ENCODE peak calls at places on chromosomes 4 and X, in five cellular contexts. O is effector memory CD8-positive, alpha-beta T cell; G is head of caudate nucleus; P is effector CD4-positive, alpha-beta T cell; C is stimulated activated CD4-positive, alpha-beta T cell treated with anti-CD3 and anti-CD28 coated beads, Interleukin-15, amount 100 ng/mL, for 1 hour. B is an unnamed sample.

GRCh38 chrX:74797338-74797887 is 127.8 kb downstream of the NEXMIF start:
- DNase-seq in P (no peak), G (no peak), C (no peak), O (no peak), B (no peak)

GRCh38 chr4:22170353-22170752 is 221.8 kb upstream of the KCNIP4 start:
- DNase-seq in P (no peak), C (no peak), G (no peak), O (no peak), B (no peak)

GRCh38 chr4:59881632-59882031 is 1318.5 kb upstream of the ADGRL3 start:
- DNase-seq in O (no peak), P (no peak), C (no peak), G (no peak), B (no peak)

GRCh38 chr4:89160806-89161205 is 49.5 kb downstream of the TIGD2 start:
- DNase-seq in P (no peak), O (no peak), C (no peak), G (no peak), B (no peak)

GRCh38 chrX:115400960-115401359 is 111.4 kb downstream of the LUZP4 start:
- DNase-seq in C (no peak), P (no peak), G (peak; percentile 16), O (no peak), B (no peak)

GRCh38 chr4:1003271-1004070 is 8.0 kb upstream of the FGFRL1 start:
- DNase-seq in P (no peak), C (no peak), O (no peak), G (no peak), B (no peak)

GRCh38 chrX:24465524-24465850 is 401 bp downstream of the PDK3 start:
- DNase-seq in P (peak; percentile 21), G (no peak), O (peak; percentile 10), C (no peak), B (no peak)

GRCh38 chrX:110395877-110396276 is 37.2 kb downstream of the RTL9 start:
- DNase-seq in C (no peak), P (no peak), O (no peak), G (no peak), B (no peak)

GRCh38 chr4:37995981-37996770 is 36.0 kb downstream of the PTTG2 start:
- DNase-seq in P (no peak), C (no peak), O (no peak), G (no peak), B (no peak)

GRCh38 chrX:8191022-8191421 is 20.0 kb upstream of the VCX2 start:
- DNase-seq in C (no peak), P (no peak), O (no peak), G (no peak), B (no peak)

GRCh38 chrX:20527458-20528099 is 260.9 kb upstream of the RPS6KA3 start:
- DNase-seq in G (peak; percentile 21), O (no peak), C (no peak), P (no peak), B (no peak)

GRCh38 chr4:10120943-10121567 is 4.5 kb upstream of the WDR1 start:
- DNase-seq in G (no peak), P (no peak), O (no peak), C (no peak), B (no peak)

GRCh38 chr4:159545556-159545955 is 442.7 kb downstream of the RAPGEF2 start:
- DNase-seq in C (no peak), O (no peak), G (no peak), P (no peak), B (no peak)

GRCh38 chr4:5721923-5722322 is 10.9 kb downstream of the EVC start:
- DNase-seq in P (no peak), C (no peak), O (no peak), G (no peak), B (no peak)

GRCh38 chr4:1370321-1371124 is 23.5 kb downstream of the UVSSA start:
- DNase-seq in C (no peak), O (no peak), G (no peak), P (no peak), B (no peak)

GRCh38 chr4:16439003-16439402 is 212.7 kb upstream of the TAPT1 start:
- DNase-seq in G (no peak), O (no peak), C (no peak), P (no peak), B (no peak)

GRCh38 chr4:92809381-92809780 is 505.6 kb downstream of the GRID2 start:
- DNase-seq in G (no peak), C (no peak), P (no peak), O (no peak), B (no peak)

GRCh38 chr4:110902500-110902899 is 279.6 kb upstream of the PITX2 start:
- DNase-seq in P (no peak), G (no peak), C (no peak), O (no peak), B (no peak)

GRCh38 chrX:110563276-110563675 is 204.6 kb downstream of the RTL9 start:
- DNase-seq in C (no peak), G (peak; percentile 2), P (no peak), O (no peak), B (peak; percentile 7)

GRCh38 chr4:102196221-102196620 is 149.1 kb downstream of the SLC39A8 start:
- DNase-seq in G (no peak), O (no peak), P (no peak), C (no peak), B (no peak)

GRCh38 chrX:19814240-19814639 is 73.2 kb downstream of the SH3KBP1 start:
- DNase-seq in C (no peak), G (no peak), P (no peak), O (no peak), B (no peak)